ENCODE peak calls at places on chromosomes 2 and 18, in six cellular contexts. One of them, this sample, is unnamed. For H3K9me3, the result is how much of the 10 kb centered on the place peaks cover.

GRCh38 chr2:68255736-68256450 is 3.6 kb upstream of the PPP3R1 start:
- DNase-seq in CD8-positive, alpha-beta memory T cell: no peak
- DNase-seq in pancreas: no peak
- DNase-seq in GM23248: peak
- DNase-seq in mammary epithelial cell: peak
- DNase-seq in small intestine: no peak
- DNase-seq in this sample: peak

GRCh38 chr2:153047220-153047619 is 328.8 kb downstream of the ARL6IP6 start:
- DNase-seq in CD8-positive, alpha-beta memory T cell: no peak
- DNase-seq in GM23248: no peak
- DNase-seq in pancreas: no peak
- DNase-seq in small intestine: no peak
- DNase-seq in mammary epithelial cell: no peak
- DNase-seq in this sample: no peak

GRCh38 chr2:126720031-126720368 is 64.0 kb downstream of the GYPC start:
- DNase-seq in GM23248: peak
- DNase-seq in mammary epithelial cell: no peak
- DNase-seq in CD8-positive, alpha-beta memory T cell: no peak
- DNase-seq in small intestine: no peak
- DNase-seq in pancreas: no peak
- DNase-seq in this sample: no peak

GRCh38 chr2:70523996-70524965 is 29.3 kb downstream of the TGFA start:
- DNase-seq in mammary epithelial cell: peak
- DNase-seq in CD8-positive, alpha-beta memory T cell: peak
- DNase-seq in pancreas: peak
- DNase-seq in GM23248: peak
- DNase-seq in small intestine: peak
- DNase-seq in this sample: peak

GRCh38 chr18:45006934-45007333 is 326.2 kb downstream of the SETBP1 start:
- DNase-seq in pancreas: no peak
- DNase-seq in GM23248: peak
- DNase-seq in mammary epithelial cell: no peak
- DNase-seq in small intestine: no peak
- DNase-seq in CD8-positive, alpha-beta memory T cell: no peak
- DNase-seq in this sample: no peak

GRCh38 chr18:48948112-48949050 is 2.4 kb downstream of the SMAD7 start:
- DNase-seq in small intestine: no peak
- DNase-seq in CD8-positive, alpha-beta memory T cell: peak
- DNase-seq in GM23248: peak
- DNase-seq in mammary epithelial cell: peak
- DNase-seq in pancreas: no peak
- DNase-seq in this sample: peak

GRCh38 chr2:42859801-42860200 is 67.4 kb upstream of the HAAO start:
- DNase-seq in pancreas: no peak
- DNase-seq in small intestine: no peak
- DNase-seq in mammary epithelial cell: peak
- DNase-seq in GM23248: peak
- DNase-seq in CD8-positive, alpha-beta memory T cell: no peak
- DNase-seq in this sample: no peak

GRCh38 chr2:236085211-236085610 is 83.0 kb downstream of the GBX2 start:
- DNase-seq in CD8-positive, alpha-beta memory T cell: no peak
- DNase-seq in GM23248: no peak
- DNase-seq in pancreas: no peak
- DNase-seq in small intestine: no peak
- DNase-seq in mammary epithelial cell: no peak
- DNase-seq in this sample: no peak

GRCh38 chr2:216850665-216851327 is 9.1 kb downstream of the TNP1 start:
- DNase-seq in mammary epithelial cell: no peak
- DNase-seq in GM23248: no peak
- DNase-seq in pancreas: no peak
- DNase-seq in small intestine: no peak
- DNase-seq in CD8-positive, alpha-beta memory T cell: no peak
- DNase-seq in this sample: no peak

GRCh38 chr2:9408641-9409151 is 14.6 kb downstream of the ITGB1BP1 start:
- DNase-seq in CD8-positive, alpha-beta memory T cell: no peak
- DNase-seq in GM23248: no peak
- DNase-seq in small intestine: no peak
- DNase-seq in mammary epithelial cell: peak
- DNase-seq in pancreas: no peak
- DNase-seq in this sample: no peak

GRCh38 chr2:46737577-46737976 is 178.0 kb downstream of the MCFD2 start:
- DNase-seq in mammary epithelial cell: peak
- DNase-seq in small intestine: peak
- DNase-seq in GM23248: peak
- DNase-seq in pancreas: no peak
- DNase-seq in CD8-positive, alpha-beta memory T cell: no peak
- DNase-seq in this sample: peak

GRCh38 chr18:27185025-27185763 is at the start of gene CHST9:
- DNase-seq in mammary epithelial cell: peak
- DNase-seq in CD8-positive, alpha-beta memory T cell: no peak
- DNase-seq in pancreas: peak
- DNase-seq in GM23248: no peak
- DNase-seq in small intestine: no peak
- DNase-seq in this sample: peak

GRCh38 chr2:144519934-144520717 is at the start of gene ZEB2:
- DNase-seq in small intestine: peak
- DNase-seq in pancreas: no peak
- DNase-seq in GM23248: peak
- DNase-seq in mammary epithelial cell: no peak
- DNase-seq in CD8-positive, alpha-beta memory T cell: peak
- DNase-seq in this sample: no peak

GRCh38 chr2:117902933-117903332 is 88.4 kb downstream of the DDX18 start:
- DNase-seq in GM23248: no peak
- DNase-seq in pancreas: no peak
- DNase-seq in small intestine: no peak
- DNase-seq in CD8-positive, alpha-beta memory T cell: no peak
- DNase-seq in mammary epithelial cell: no peak
- DNase-seq in this sample: no peak

GRCh38 chr2:133352719-133353118 is 215.5 kb downstream of the NCKAP5 start:
- DNase-seq in CD8-positive, alpha-beta memory T cell: no peak
- DNase-seq in small intestine: no peak
- DNase-seq in GM23248: no peak
- DNase-seq in pancreas: no peak
- DNase-seq in mammary epithelial cell: no peak
- DNase-seq in this sample: no peak

GRCh38 chr2:240992572-240993291 is 5.7 kb upstream of the SNED1 start:
- DNase-seq in small intestine: no peak
- DNase-seq in GM23248: no peak
- DNase-seq in pancreas: peak
- DNase-seq in mammary epithelial cell: no peak
- DNase-seq in CD8-positive, alpha-beta memory T cell: no peak
- DNase-seq in this sample: no peak

DNA sequence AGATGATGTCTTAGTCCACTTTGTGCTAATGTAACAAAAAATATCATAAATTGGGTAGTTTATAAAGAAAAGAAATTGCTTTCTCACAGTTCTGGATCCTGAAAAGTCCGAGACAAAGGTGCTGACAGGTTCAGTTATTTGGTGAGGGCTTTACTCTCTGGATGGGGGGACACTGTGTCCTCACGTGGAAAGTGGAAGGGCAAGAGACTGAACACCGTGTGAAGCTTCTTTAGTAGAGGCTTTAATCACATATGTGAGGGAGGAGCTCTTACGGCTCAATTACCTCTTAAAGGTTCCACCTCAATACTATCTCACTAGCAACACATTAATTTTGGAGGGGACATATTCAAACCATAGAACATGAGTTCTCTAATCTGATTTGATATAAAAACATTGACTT is 204.3 kb downstream of the FSIP2 start:
- DNase-seq in small intestine: no peak
- DNase-seq in CD8-positive, alpha-beta memory T cell: no peak
- DNase-seq in pancreas: no peak
- DNase-seq in mammary epithelial cell: no peak
- DNase-seq in GM23248: no peak
- DNase-seq in this sample: no peak
- H3K9me3 ChIP-seq in small intestine: under half
- H3K9me3 ChIP-seq in CD8-positive, alpha-beta memory T cell: under half
- H3K9me3 ChIP-seq in pancreas: under half
- H3K9me3 ChIP-seq in mammary epithelial cell: under half
- H3K9me3 ChIP-seq in GM23248: under half
- H3K9me3 ChIP-seq in this sample: under half

GRCh38 chr2:107473145-107473544 is 353.5 kb upstream of the RGPD4 start:
- DNase-seq in mammary epithelial cell: no peak
- DNase-seq in small intestine: no peak
- DNase-seq in CD8-positive, alpha-beta memory T cell: no peak
- DNase-seq in pancreas: no peak
- DNase-seq in GM23248: no peak
- DNase-seq in this sample: no peak
- H3K9me3 ChIP-seq in mammary epithelial cell: under half
- H3K9me3 ChIP-seq in small intestine: under half
- H3K9me3 ChIP-seq in CD8-positive, alpha-beta memory T cell: under half
- H3K9me3 ChIP-seq in pancreas: under half
- H3K9me3 ChIP-seq in GM23248: under half
- H3K9me3 ChIP-seq in this sample: under half

DNA sequence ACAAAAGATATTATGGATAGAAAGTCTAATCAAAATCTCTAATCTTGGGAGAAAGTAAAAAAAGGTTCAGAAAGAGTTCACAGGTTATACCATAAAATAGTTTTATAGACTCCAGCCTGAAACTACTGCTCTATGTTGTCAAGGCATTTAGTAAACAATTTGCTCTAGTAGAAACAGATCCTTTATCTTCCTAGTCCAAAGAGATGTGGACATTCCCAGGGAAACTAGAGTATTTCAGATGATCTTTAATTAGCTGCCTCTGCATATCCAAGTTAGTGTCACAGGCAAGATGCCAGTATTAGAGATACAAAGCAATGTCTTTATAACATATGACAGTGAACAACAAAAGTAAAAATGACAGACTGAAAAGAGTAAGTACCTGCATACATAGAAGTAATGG is 708.6 kb downstream of the CCDC85A start:
- DNase-seq in mammary epithelial cell: no peak
- DNase-seq in GM23248: no peak
- DNase-seq in small intestine: no peak
- DNase-seq in pancreas: no peak
- DNase-seq in CD8-positive, alpha-beta memory T cell: no peak
- DNase-seq in this sample: no peak
- H3K9me3 ChIP-seq in mammary epithelial cell: under half
- H3K9me3 ChIP-seq in GM23248: under half
- H3K9me3 ChIP-seq in small intestine: under half
- H3K9me3 ChIP-seq in pancreas: under half
- H3K9me3 ChIP-seq in CD8-positive, alpha-beta memory T cell: under half
- H3K9me3 ChIP-seq in this sample: under half

GRCh38 chr18:670456-670996 is 13.1 kb downstream of the TYMS start:
- DNase-seq in pancreas: no peak
- DNase-seq in CD8-positive, alpha-beta memory T cell: no peak
- DNase-seq in small intestine: no peak
- DNase-seq in mammary epithelial cell: no peak
- DNase-seq in GM23248: no peak
- DNase-seq in this sample: no peak
- H3K9me3 ChIP-seq in pancreas: under half
- H3K9me3 ChIP-seq in CD8-positive, alpha-beta memory T cell: under half
- H3K9me3 ChIP-seq in small intestine: under half
- H3K9me3 ChIP-seq in mammary epithelial cell: under half
- H3K9me3 ChIP-seq in GM23248: under half
- H3K9me3 ChIP-seq in this sample: under half

DNA sequence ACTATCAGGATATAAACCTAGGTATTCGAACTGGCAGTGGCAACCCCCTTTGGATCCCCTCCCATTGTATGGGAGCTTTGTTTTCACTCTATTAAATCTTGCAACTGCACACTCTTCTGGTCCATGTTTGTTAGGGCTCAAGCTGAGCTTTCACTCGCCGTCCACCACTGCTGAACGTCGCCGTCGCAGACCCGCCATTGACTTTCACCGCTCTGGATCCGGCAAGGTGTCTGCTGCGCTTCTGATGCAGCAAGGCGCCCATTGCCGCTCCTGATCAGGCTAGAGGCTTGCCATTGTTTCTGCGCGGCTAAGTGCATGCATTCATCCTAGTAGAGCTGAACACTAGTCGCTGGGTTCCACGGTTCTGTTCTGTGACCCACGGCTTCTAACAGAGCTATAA is 69.1 kb downstream of the LCLAT1 start:
- DNase-seq in small intestine: no peak
- DNase-seq in pancreas: no peak
- DNase-seq in GM23248: no peak
- DNase-seq in CD8-positive, alpha-beta memory T cell: no peak
- DNase-seq in mammary epithelial cell: no peak
- DNase-seq in this sample: no peak
- H3K9me3 ChIP-seq in small intestine: under half
- H3K9me3 ChIP-seq in pancreas: under half
- H3K9me3 ChIP-seq in GM23248: under half
- H3K9me3 ChIP-seq in CD8-positive, alpha-beta memory T cell: under half
- H3K9me3 ChIP-seq in mammary epithelial cell: under half
- H3K9me3 ChIP-seq in this sample: under half

DNA sequence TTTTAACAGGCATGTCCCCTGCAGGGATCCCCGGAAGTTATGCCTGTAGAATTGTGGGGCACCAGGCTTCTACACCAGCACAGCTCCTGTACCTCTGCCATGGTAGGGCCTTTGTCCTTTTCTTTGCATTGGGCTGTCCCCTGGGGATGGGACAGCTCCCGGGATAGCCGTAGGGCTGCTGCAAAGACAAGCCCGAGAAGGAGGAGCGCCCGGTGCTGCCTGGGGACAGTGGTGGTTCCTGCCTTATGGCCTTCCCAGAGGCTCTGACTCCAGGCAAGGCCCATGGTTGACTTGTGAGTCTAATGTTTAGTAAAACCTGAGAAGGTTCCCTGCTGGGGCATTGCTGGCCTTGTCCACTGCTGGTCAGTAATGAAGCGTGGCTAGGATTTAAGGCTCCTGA is 30.9 kb downstream of the TMEM37 start:
- DNase-seq in CD8-positive, alpha-beta memory T cell: no peak
- DNase-seq in pancreas: no peak
- DNase-seq in small intestine: no peak
- DNase-seq in mammary epithelial cell: no peak
- DNase-seq in GM23248: no peak
- DNase-seq in this sample: no peak
- H3K9me3 ChIP-seq in CD8-positive, alpha-beta memory T cell: under half
- H3K9me3 ChIP-seq in pancreas: under half
- H3K9me3 ChIP-seq in small intestine: under half
- H3K9me3 ChIP-seq in mammary epithelial cell: under half
- H3K9me3 ChIP-seq in GM23248: under half
- H3K9me3 ChIP-seq in this sample: under half

GRCh38 chr18:54690198-54690597 is 99.2 kb downstream of the DYNAP start:
- DNase-seq in small intestine: no peak
- DNase-seq in CD8-positive, alpha-beta memory T cell: no peak
- DNase-seq in pancreas: no peak
- DNase-seq in GM23248: peak
- DNase-seq in mammary epithelial cell: peak
- DNase-seq in this sample: no peak

GRCh38 chr18:54689319-54689718 is 98.3 kb downstream of the DYNAP start:
- DNase-seq in small intestine: no peak
- DNase-seq in mammary epithelial cell: no peak
- DNase-seq in GM23248: no peak
- DNase-seq in pancreas: no peak
- DNase-seq in CD8-positive, alpha-beta memory T cell: no peak
- DNase-seq in this sample: no peak

GRCh38 chr18:54696616-54697293 is 105.7 kb downstream of the DYNAP start:
- DNase-seq in small intestine: no peak
- DNase-seq in mammary epithelial cell: no peak
- DNase-seq in pancreas: no peak
- DNase-seq in GM23248: no peak
- DNase-seq in CD8-positive, alpha-beta memory T cell: no peak
- DNase-seq in this sample: no peak

DNA sequence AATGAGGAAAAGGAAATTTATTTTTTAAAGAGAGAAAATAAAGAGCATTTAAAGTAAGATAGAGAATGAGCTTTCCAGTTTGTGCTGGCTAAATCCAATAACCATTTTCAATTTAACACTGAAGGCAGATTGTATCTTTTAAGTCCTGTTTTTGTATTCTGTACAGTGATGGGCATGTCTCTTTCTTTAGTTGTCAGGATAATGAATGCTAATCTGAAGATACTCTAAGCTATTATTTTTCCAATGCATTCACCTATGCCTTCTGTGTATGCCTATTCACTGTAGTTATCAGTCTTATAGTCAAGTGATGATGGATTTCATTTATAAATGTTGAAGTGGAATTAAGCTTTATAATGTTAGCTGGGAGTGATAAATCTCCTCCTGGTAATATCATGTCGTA is 101.4 kb downstream of the DYNAP start:
- DNase-seq in small intestine: no peak
- DNase-seq in CD8-positive, alpha-beta memory T cell: no peak
- DNase-seq in pancreas: no peak
- DNase-seq in mammary epithelial cell: no peak
- DNase-seq in GM23248: no peak
- DNase-seq in this sample: no peak
- H3K9me3 ChIP-seq in small intestine: under half
- H3K9me3 ChIP-seq in CD8-positive, alpha-beta memory T cell: under half
- H3K9me3 ChIP-seq in pancreas: under half
- H3K9me3 ChIP-seq in mammary epithelial cell: under half
- H3K9me3 ChIP-seq in GM23248: under half
- H3K9me3 ChIP-seq in this sample: under half

This sample was measured in PC-9.